ENCODE peak calls at places on chromosomes 5 and 9, in four cellular contexts. J is heart right ventricle, I is lower lobe of right lung, Z is stomach. R is an unnamed sample.

GRCh38 chr5:76787237-76787636 is 31.6 kb upstream of the F2RL1 start:
- DNase-seq in Z (peak; percentile 52), J (peak; percentile 73), I (no peak), R (no peak)

GRCh38 chr5:147055850-147056523 is 177.4 kb upstream of the PPP2R2B start:
- DNase-seq in Z (no peak), I (no peak), J (no peak), R (no peak)

GRCh38 chr9:3578786-3579185 is 53.0 kb upstream of the RFX3 start:
- DNase-seq in J (no peak), I (no peak), Z (no peak), R (no peak)

GRCh38 chr5:751496-751895 is 33.0 kb downstream of the ZDHHC11B start:
- DNase-seq in Z (no peak), I (no peak), J (no peak), R (no peak)

GRCh38 chr9:4579011-4579410 is 83.1 kb upstream of the PLPP6 start:
- DNase-seq in I (no peak), Z (no peak), J (no peak), R (no peak)

GRCh38 chr9:71120439-71121247 is 778 bp downstream of the TRPM3 start:
- DNase-seq in J (no peak), I (no peak), Z (no peak), R (no peak)

GRCh38 chr5:153714732-153715287 is 224.3 kb downstream of the GRIA1 start:
- DNase-seq in Z (no peak), I (no peak), J (no peak), R (no peak)

GRCh38 chr9:99690573-99690972 is 131.1 kb upstream of the NR4A3 start:
- DNase-seq in Z (no peak), J (no peak), I (no peak), R (no peak)

GRCh38 chr5:124740991-124741583 is 5.4 kb downstream of the ZNF608 start:
- DNase-seq in Z (no peak), J (no peak), I (no peak), R (no peak)

GRCh38 chr5:163695817-163696216 is 190.4 kb downstream of the MAT2B start:
- DNase-seq in Z (no peak), I (no peak), J (no peak), R (no peak)

GRCh38 chr9:115847245-115847644 is 306.3 kb upstream of the PAPPA start:
- DNase-seq in J (no peak), I (no peak), Z (no peak), R (no peak)

GRCh38 chr5:64594025-64594424 is 88.2 kb downstream of the RGS7BP start:
- DNase-seq in Z (no peak), J (no peak), I (no peak), R (no peak)

GRCh38 chr9:136618578-136619547 is 43.9 kb upstream of the EGFL7 start:
- DNase-seq in Z (no peak), I (peak; percentile 86), J (no peak), R (peak; percentile 55)

GRCh38 chr9:137070906-137071275 is 534 bp upstream of the SAPCD2 start:
- DNase-seq in J (peak; percentile 81), I (no peak), Z (no peak), R (no peak)

GRCh38 chr5:59071755-59072549 is 489.1 kb downstream of the RAB3C start:
- DNase-seq in Z (no peak), I (no peak), J (no peak), R (no peak)

GRCh38 chr9:111052831-111053230 is 14.6 kb upstream of the LPAR1 start:
- DNase-seq in J (no peak), I (no peak), Z (no peak), R (no peak)

GRCh38 chr9:28365020-28365640 is 791.8 kb upstream of the C9orf72 start:
- DNase-seq in I (no peak), J (no peak), Z (no peak), R (no peak)

GRCh38 chr9:88651682-88652633 is 117.0 kb downstream of the NXNL2 start:
- DNase-seq in Z (peak; percentile 51), I (peak; percentile 59), J (peak; percentile 85), R (peak; percentile 67)

GRCh38 chr5:31427013-31427783 is 104.7 kb downstream of the DROSHA start:
- DNase-seq in I (no peak), J (no peak), Z (no peak), R (no peak)

GRCh38 chr9:34140853-34141252 is 14.4 kb upstream of the DCAF12 start:
- DNase-seq in J (no peak), I (no peak), Z (no peak), R (no peak)

GRCh38 chr9:20722221-20722620 is 38.2 kb downstream of the FOCAD start:
- DNase-seq in I (no peak), J (peak; percentile 8), Z (no peak), R (no peak)

GRCh38 chr5:98679963-98680362 is 93.5 kb upstream of the RGMB start:
- DNase-seq in J (no peak), Z (no peak), I (no peak), R (no peak)

GRCh38 chr5:14142202-14142855 is 813 bp upstream of the TRIO start:
- DNase-seq in J (no peak), I (no peak), Z (no peak), R (no peak)

GRCh38 chr9:24939099-24939850 is 393.6 kb upstream of the IZUMO3 start:
- DNase-seq in Z (no peak), J (no peak), I (no peak), R (no peak)

GRCh38 chr5:154603978-154604679 is 126.1 kb upstream of the HAND1 start:
- DNase-seq in J (peak; percentile 21), Z (no peak), I (peak; percentile 70), R (peak; percentile 14)

GRCh38 chr5:53239301-53239990 is 129.9 kb upstream of the MOCS2 start:
- DNase-seq in Z (no peak), I (no peak), J (no peak), R (no peak)

GRCh38 chr5:122805481-122805880 is 30.6 kb downstream of the SNX2 start:
- DNase-seq in Z (no peak), J (no peak), I (no peak), R (no peak)

GRCh38 chr9:34446468-34446891 is 11.9 kb downstream of the FAM219A start:
- DNase-seq in J (no peak), I (no peak), Z (no peak), R (no peak)

GRCh38 chr9:4530375-4530774 is 40.1 kb downstream of the SLC1A1 start:
- DNase-seq in Z (no peak), I (no peak), J (no peak), R (no peak)

GRCh38 chr9:132283165-132283564 is 71.6 kb downstream of the SETX start:
- DNase-seq in I (no peak), Z (no peak), J (no peak), R (no peak)

GRCh38 chr5:83844320-83845068 is 123.8 kb upstream of the HAPLN1 start:
- DNase-seq in J (no peak), I (no peak), Z (no peak), R (peak; percentile 11)

GRCh38 chr5:81233080-81233634 is at the start of gene CKMT2:
- DNase-seq in J (peak; percentile 88), Z (peak; percentile 84), I (peak; percentile 81), R (peak; percentile 57)

GRCh38 chr9:32866292-32866691 is 83.0 kb downstream of the TMEM215 start:
- DNase-seq in J (no peak), I (no peak), Z (no peak), R (no peak)

GRCh38 chr5:34656700-34657549 is 797 bp downstream of the RAI14 start:
- DNase-seq in J (peak; percentile 22), Z (peak; percentile 27), I (peak; percentile 49), R (peak; percentile 13)

GRCh38 chr9:121984726-121985402 is 108.2 kb downstream of the TTLL11 start:
- DNase-seq in J (no peak), Z (no peak), I (no peak), R (no peak)

GRCh38 chr5:78659714-78660113 is 11.1 kb upstream of the LHFPL2 start:
- DNase-seq in I (no peak), Z (no peak), J (no peak), R (no peak)

GRCh38 chr9:137462396-137463193 is 3.5 kb upstream of the NSMF start:
- DNase-seq in Z (no peak), I (no peak), J (no peak), R (no peak)

GRCh38 chr5:154756203-154756870 is 1.2 kb downstream of the LARP1 start:
- DNase-seq in Z (peak; percentile 50), I (peak; percentile 74), J (peak; percentile 39), R (peak; percentile 60)

GRCh38 chr5:139481580-139482049 is 943 bp downstream of the STING1 start:
- DNase-seq in I (peak; percentile 70), Z (no peak), J (peak; percentile 38), R (peak; percentile 39)
- H3K27ac ChIP-seq in I (peak overlapping the region; percentile 99), Z (peak overlapping the region; percentile 91), J (peak overlapping the region; percentile 90), R (peak overlapping the region; percentile 89)

DNA sequence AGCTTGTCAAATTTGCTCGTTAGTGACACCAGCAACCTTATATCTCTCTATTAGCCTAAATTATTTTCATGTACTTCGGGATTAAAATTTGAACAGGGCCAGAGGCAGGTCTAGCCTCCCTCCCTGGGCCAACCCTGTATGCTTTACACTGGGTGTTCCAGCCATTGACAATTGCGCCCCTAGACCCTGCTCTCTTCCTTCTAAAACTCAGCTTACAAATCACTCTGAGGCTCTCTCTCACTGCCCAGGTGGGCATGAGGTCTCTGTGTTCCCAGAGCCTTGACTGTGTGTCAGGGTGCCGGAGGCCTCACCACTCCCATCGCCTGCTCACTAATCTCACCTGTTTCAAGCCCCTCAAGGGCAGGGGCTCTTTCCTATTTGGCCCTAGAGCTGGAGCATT is 6.4 kb upstream of the CFAP90 start:
- DNase-seq in Z (no peak), I (no peak), J (no peak), R (no peak)
- H3K4me1 ChIP-seq in Z (no peaks in the 10 kb centered on the region), I (peaks cover 1% of the 10 kb centered on the region), J (no peaks in the 10 kb centered on the region), R (no peaks in the 10 kb centered on the region)

GRCh38 chr9:36319183-36319582 is 60.9 kb upstream of the GNE start:
- DNase-seq in I (no peak), J (no peak), Z (no peak), R (no peak)
- H3K27ac ChIP-seq in I (peak overlapping the region; percentile 68), J (no peak overlapping the region), Z (peak overlapping the region; percentile 76), R (peak overlapping the region; percentile 84)

GRCh38 chr9:101375546-101375945 is 9.3 kb downstream of the BAAT start:
- DNase-seq in I (no peak), Z (no peak), J (no peak), R (no peak)

GRCh38 chr9:101369286-101369685 is 15.5 kb downstream of the BAAT start:
- DNase-seq in I (no peak), Z (no peak), J (no peak), R (no peak)

GRCh38 chr9:101369884-101370531 is 14.8 kb downstream of the BAAT start:
- DNase-seq in J (no peak), Z (no peak), I (no peak), R (no peak)

GRCh38 chr9:101371813-101372212 is 13.0 kb downstream of the BAAT start:
- DNase-seq in Z (no peak), I (no peak), J (no peak), R (no peak)

DNA sequence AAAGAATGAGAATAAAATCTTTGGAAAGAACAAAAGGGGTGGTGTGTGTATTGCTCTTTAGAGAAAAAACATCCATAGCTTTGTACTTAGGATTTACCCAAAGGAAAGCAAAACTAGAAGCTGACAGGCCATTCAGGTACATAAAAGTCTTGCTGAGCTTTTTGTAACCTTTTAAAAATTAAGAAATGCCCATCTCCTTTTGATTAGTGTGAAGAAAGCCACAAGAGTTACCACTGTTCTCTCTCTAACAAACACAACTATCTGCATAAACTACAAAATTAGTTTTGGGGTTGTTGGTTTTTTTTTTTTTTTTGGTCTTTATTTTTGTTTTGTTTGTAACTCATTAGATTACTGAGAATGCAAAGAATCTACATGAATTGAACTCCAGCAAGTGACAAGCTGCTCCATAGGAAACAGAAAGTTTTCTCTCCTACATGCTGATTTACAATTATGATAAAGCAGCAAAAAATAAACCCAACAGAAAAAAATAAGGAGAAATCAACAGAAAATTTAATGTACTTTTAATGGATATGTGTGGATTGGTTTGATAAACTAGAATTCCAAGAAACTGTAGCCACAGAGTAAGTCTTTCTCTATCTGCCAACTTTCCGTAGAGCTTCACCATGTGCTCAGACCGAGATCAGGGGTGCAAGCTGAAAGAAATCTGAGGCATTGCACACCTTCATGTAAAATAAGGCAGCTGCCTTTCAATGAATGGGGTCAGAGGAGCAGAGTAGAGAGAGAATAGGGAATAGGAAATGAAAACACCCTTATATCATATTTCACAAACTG is 12.3 kb downstream of the BAAT start:
- DNase-seq in Z (no peak), I (no peak), J (no peak), R (no peak)
- H3K4me1 ChIP-seq in Z (no peaks in the 10 kb centered on the region), I (no peaks in the 10 kb centered on the region), J (no peaks in the 10 kb centered on the region), R (no peaks in the 10 kb centered on the region)